ENCODE peak calls at places on chromosome 15, in ten cellular contexts. G is GM12865, X is omental fat pad, S is breast epithelium, D is endothelial cell, N is A549, P is neural crest cell, B is AG10803, O is fibroblast of lung, U is kidney epithelial cell. H is an unnamed sample.

GRCh38 chr15:40028853-40029252 is 10.1 kb downstream of the SRP14 start:
- DNase-seq in G (no peak), X (no peak), S (no peak), D (no peak), N (no peak), P (no peak), B (no peak), O (no peak), U (no peak), H (no peak)

GRCh38 chr15:99732268-99732641 is 982 bp downstream of the LYSMD4 start:
- DNase-seq in G (peak), X (no peak), S (no peak), D (no peak), N (no peak), P (no peak), B (peak), O (peak), U (no peak), H (no peak)

GRCh38 chr15:65363766-65364165 is 14.0 kb downstream of the IGDCC3 start:
- DNase-seq in G (no peak), X (no peak), S (no peak), D (no peak), N (no peak), P (no peak), B (no peak), O (no peak), U (no peak), H (no peak)

GRCh38 chr15:67173015-67173414 is 81.4 kb downstream of the AAGAB start:
- DNase-seq in G (no peak), X (no peak), S (no peak), D (no peak), N (no peak), P (no peak), B (no peak), O (no peak), U (no peak), H (no peak)

GRCh38 chr15:35743320-35743719 is 197.4 kb upstream of the DPH6 start:
- DNase-seq in G (no peak), X (no peak), S (no peak), D (no peak), N (no peak), P (no peak), B (no peak), O (no peak), U (no peak), H (no peak)

GRCh38 chr15:66488525-66488924 is 9.0 kb downstream of the SNAPC5 start:
- DNase-seq in G (no peak), X (no peak), S (no peak), D (no peak), N (no peak), P (no peak), B (no peak), O (no peak), U (no peak), H (no peak)

GRCh38 chr15:38460543-38460942 is 6.6 kb downstream of the FAM98B start:
- DNase-seq in G (no peak), X (no peak), S (no peak), D (no peak), N (no peak), P (no peak), B (no peak), O (no peak), U (no peak), H (no peak)

GRCh38 chr15:34628577-34629152 is 45.2 kb upstream of the GOLGA8B start:
- DNase-seq in G (no peak), X (no peak), S (no peak), D (no peak), N (peak), P (no peak), B (no peak), O (peak), U (no peak), H (no peak)

GRCh38 chr15:65377976-65378366 is at the start of gene IGDCC3:
- DNase-seq in G (no peak), X (no peak), S (no peak), D (peak), N (no peak), P (peak), B (no peak), O (peak), U (no peak), H (no peak)

GRCh38 chr15:28082891-28083688 is 16.0 kb downstream of the OCA2 start:
- DNase-seq in G (no peak), X (no peak), S (no peak), D (no peak), N (no peak), P (no peak), B (no peak), O (no peak), U (no peak), H (no peak)

GRCh38 chr15:88036154-88036839 is 220.2 kb downstream of the NTRK3 start:
- DNase-seq in G (no peak), X (no peak), S (no peak), D (peak), N (no peak), P (no peak), B (no peak), O (no peak), U (no peak), H (no peak)

GRCh38 chr15:72281713-72282112 is 9.4 kb upstream of the PARP6 start:
- DNase-seq in G (peak), X (no peak), S (no peak), D (no peak), N (no peak), P (no peak), B (no peak), O (no peak), U (no peak), H (no peak)

GRCh38 chr15:60442763-60443162 is 36.2 kb downstream of the ICE2 start:
- DNase-seq in G (no peak), X (no peak), S (no peak), D (no peak), N (no peak), P (no peak), B (peak), O (no peak), U (no peak), H (no peak)

GRCh38 chr15:48395532-48396011 is 64.3 kb downstream of the DUT start:
- DNase-seq in G (no peak), X (no peak), S (no peak), D (no peak), N (no peak), P (no peak), B (peak), O (peak), U (no peak), H (no peak)

GRCh38 chr15:72796515-72797337 is 13.2 kb upstream of the ADPGK start:
- DNase-seq in G (peak), X (no peak), S (no peak), D (peak), N (peak), P (peak), B (peak), O (peak), U (no peak), H (peak)

GRCh38 chr15:71121442-71121841 is 6.2 kb downstream of the THSD4 start:
- DNase-seq in G (no peak), X (no peak), S (no peak), D (no peak), N (no peak), P (no peak), B (no peak), O (no peak), U (no peak), H (no peak)

GRCh38 chr15:69027976-69028518 is 13.6 kb downstream of the NOX5 start:
- DNase-seq in G (no peak), X (no peak), S (no peak), D (no peak), N (no peak), P (no peak), B (no peak), O (no peak), U (no peak), H (no peak)

GRCh38 chr15:39448409-39448808 is 132.5 kb upstream of the THBS1 start:
- DNase-seq in G (no peak), X (no peak), S (no peak), D (no peak), N (no peak), P (no peak), B (no peak), O (no peak), U (no peak), H (no peak)

GRCh38 chr15:42048080-42048820 is 27.4 kb upstream of the PLA2G4E start:
- DNase-seq in G (no peak), X (no peak), S (no peak), D (no peak), N (no peak), P (no peak), B (no peak), O (no peak), U (no peak), H (no peak)

GRCh38 chr15:66912001-66912400 is 153.4 kb upstream of the SMAD3 start:
- DNase-seq in G (peak), X (no peak), S (no peak), D (no peak), N (no peak), P (no peak), B (no peak), O (no peak), U (no peak), H (no peak)

GRCh38 chr15:42705336-42705735 is 31.6 kb downstream of the CDAN1 start:
- DNase-seq in G (no peak), X (no peak), S (no peak), D (no peak), N (no peak), P (no peak), B (no peak), O (no peak), U (no peak), H (no peak)

GRCh38 chr15:101534376-101534970 is 45.0 kb upstream of the PCSK6 start:
- DNase-seq in G (no peak), X (no peak), S (no peak), D (no peak), N (no peak), P (no peak), B (no peak), O (no peak), U (no peak), H (no peak)

GRCh38 chr15:61099030-61099800 is 129.9 kb downstream of the RORA start:
- DNase-seq in G (no peak), X (no peak), S (no peak), D (no peak), N (no peak), P (no peak), B (peak), O (no peak), U (no peak), H (no peak)

GRCh38 chr15:66027268-66027806 is 158.0 kb downstream of the RAB11A start:
- DNase-seq in G (no peak), X (no peak), S (no peak), D (no peak), N (peak), P (no peak), B (no peak), O (peak), U (peak), H (no peak)

GRCh38 chr15:75720787-75721461 is 8.3 kb upstream of the CSPG4 start:
- DNase-seq in G (peak), X (peak), S (no peak), D (no peak), N (peak), P (no peak), B (no peak), O (no peak), U (no peak), H (peak)

GRCh38 chr15:67079361-67079760 is 14.0 kb downstream of the SMAD3 start:
- DNase-seq in G (no peak), X (no peak), S (no peak), D (no peak), N (no peak), P (no peak), B (no peak), O (no peak), U (no peak), H (no peak)

GRCh38 chr15:79932447-79932846 is 35.6 kb upstream of the MTHFS start:
- DNase-seq in G (no peak), X (no peak), S (no peak), D (no peak), N (no peak), P (no peak), B (no peak), O (no peak), U (no peak), H (no peak)

GRCh38 chr15:82043130-82043673 is 2.6 kb downstream of the MEX3B start:
- DNase-seq in G (no peak), X (no peak), S (no peak), D (no peak), N (no peak), P (no peak), B (no peak), O (no peak), U (no peak), H (no peak)

GRCh38 chr15:40320931-40321371 is 2.5 kb upstream of the INAFM2 start:
- DNase-seq in G (peak), X (no peak), S (no peak), D (no peak), N (peak), P (no peak), B (peak), O (peak), U (no peak), H (peak)

GRCh38 chr15:57762302-57762701 is 55.8 kb downstream of the POLR2M start:
- DNase-seq in G (no peak), X (no peak), S (no peak), D (no peak), N (no peak), P (no peak), B (no peak), O (no peak), U (no peak), H (no peak)

GRCh38 chr15:98268163-98268562 is 307.7 kb downstream of the ARRDC4 start:
- DNase-seq in G (no peak), X (no peak), S (no peak), D (no peak), N (no peak), P (no peak), B (no peak), O (no peak), U (no peak), H (no peak)

GRCh38 chr15:98276018-98276417 is 315.5 kb downstream of the ARRDC4 start:
- DNase-seq in G (no peak), X (no peak), S (no peak), D (no peak), N (no peak), P (no peak), B (no peak), O (no peak), U (no peak), H (no peak)

GRCh38 chr15:98277602-98278001 is 317.1 kb downstream of the ARRDC4 start:
- DNase-seq in G (no peak), X (no peak), S (no peak), D (no peak), N (no peak), P (no peak), B (no peak), O (no peak), U (no peak), H (no peak)

DNA sequence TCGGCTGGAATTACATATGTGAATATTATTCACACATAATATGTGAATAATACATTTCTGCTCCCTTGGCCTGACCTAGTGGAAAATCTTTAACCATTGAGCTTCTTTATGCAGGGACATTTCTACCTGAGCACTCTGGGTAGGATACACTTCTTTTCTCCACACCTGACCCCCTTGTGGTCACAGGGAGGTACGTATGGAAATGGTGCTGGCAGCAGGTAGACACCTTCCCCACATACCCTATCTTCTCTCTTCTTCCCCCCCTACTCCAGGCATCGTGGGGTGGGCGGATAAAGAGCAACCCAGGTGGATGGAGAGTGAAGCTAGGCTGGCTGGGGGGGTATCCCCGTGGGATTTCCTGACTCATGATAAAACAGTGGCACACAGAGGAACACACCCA is 312.1 kb downstream of the ARRDC4 start:
- DNase-seq in G (no peak), X (no peak), S (no peak), D (no peak), N (no peak), P (no peak), B (no peak), O (no peak), U (no peak), H (no peak)
- TF ChIP-seq CTCF in G (no peak), X (no peak), S (no peak), D (peak), N (no peak), P (no peak), B (no peak), O (no peak), U (no peak), H (no peak)

GRCh38 chr15:31391687-31392671 is 65.3 kb downstream of the KLF13 start:
- DNase-seq in G (peak), X (peak), S (no peak), D (peak), N (peak), P (peak), B (peak), O (peak), U (peak), H (no peak)

GRCh38 chr15:31390029-31390428 is 63.4 kb downstream of the KLF13 start:
- DNase-seq in G (no peak), X (no peak), S (no peak), D (no peak), N (no peak), P (no peak), B (no peak), O (no peak), U (no peak), H (no peak)

GRCh38 chr15:31393441-31394091 is 66.9 kb downstream of the KLF13 start:
- DNase-seq in G (no peak), X (no peak), S (no peak), D (no peak), N (no peak), P (no peak), B (no peak), O (no peak), U (no peak), H (no peak)

GRCh38 chr15:31390777-31391486 is 64.3 kb downstream of the KLF13 start:
- DNase-seq in G (no peak), X (no peak), S (no peak), D (no peak), N (no peak), P (no peak), B (no peak), O (no peak), U (no peak), H (no peak)

DNA sequence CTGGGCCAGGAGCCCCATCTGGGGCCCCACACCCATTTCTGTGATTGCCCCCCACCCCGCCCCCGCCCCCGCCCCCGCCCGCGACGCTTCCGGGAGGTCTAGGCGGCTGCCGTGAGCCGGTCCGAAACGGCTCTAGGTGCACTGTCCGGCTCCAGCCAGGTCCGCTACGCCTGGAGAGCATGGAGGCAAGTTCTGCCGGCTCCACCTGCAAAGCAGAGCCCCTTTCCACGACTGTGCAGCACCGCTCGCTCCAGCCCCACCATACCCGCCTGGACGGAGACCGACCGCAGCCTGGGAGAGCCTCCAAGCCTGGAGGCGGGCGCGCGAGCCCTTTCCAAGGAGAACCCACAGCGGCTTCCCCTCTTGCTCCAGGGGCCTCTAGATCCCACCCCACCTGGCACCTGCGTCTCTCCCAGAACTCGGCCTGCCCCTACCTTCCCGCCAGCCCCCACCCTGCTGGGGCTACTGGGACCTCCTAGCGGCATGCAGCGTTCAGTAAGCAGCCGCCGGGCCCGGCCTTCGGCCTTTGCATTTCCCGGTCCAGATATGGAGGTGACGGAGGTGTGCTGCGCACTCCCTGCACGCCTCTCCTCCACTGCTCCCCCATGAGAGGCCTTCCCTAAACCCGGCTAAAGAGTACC is 66.2 kb downstream of the KLF13 start:
- DNase-seq in G (no peak), X (no peak), S (no peak), D (no peak), N (no peak), P (peak), B (no peak), O (no peak), U (no peak), H (no peak)
- TF ChIP-seq CTCF in G (no peak), X (no peak), S (no peak), D (no peak), N (no peak), P (no peak), B (no peak), O (no peak), U (no peak), H (no peak)

GRCh38 chr15:94230886-94231727 is at the start of gene MCTP2:
- DNase-seq in G (peak), X (peak), S (peak), D (peak), N (peak), P (peak), B (peak), O (peak), U (peak), H (no peak)
- TF ChIP-seq CTCF in G (no peak), X (no peak), S (no peak), D (no peak), N (no peak), P (no peak), B (peak), O (no peak), U (peak), H (no peak)

DNA sequence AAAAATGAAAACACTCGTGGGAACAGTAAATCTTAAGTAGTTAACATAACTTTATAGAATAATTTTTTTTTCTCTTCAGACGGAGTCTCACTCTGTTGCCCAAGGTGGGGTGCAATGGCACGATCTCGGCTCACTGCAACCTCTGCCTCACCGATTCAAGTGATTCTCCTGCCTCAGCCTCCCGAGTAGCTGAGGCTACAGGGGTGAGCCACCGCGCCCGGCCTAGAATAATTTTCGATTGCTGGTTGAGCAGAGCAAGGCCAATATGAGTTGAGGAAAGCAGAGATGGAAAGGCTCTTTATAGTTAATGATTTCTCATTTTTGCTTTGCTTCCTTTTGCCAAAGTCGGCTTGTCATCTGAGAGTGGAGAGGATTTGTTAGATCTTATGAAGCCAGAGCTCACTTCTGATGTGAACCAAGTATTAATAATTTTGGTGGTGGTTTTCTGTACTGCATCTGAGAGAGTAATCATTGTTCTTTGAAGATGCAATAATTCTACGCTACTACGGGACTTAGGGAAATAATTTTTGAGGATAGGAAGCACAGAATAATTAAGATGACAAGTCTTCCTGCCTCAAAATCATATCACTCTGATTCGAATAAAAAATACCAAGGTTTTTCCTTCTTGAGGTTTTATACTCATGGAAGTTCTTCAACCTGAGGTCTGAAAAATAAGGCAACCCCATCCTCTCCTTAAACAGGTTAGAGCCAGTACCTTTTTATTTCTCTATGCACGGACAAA is 1.5 kb upstream of the GOLM2 start:
- DNase-seq in G (no peak), X (no peak), S (no peak), D (no peak), N (no peak), P (no peak), B (no peak), O (peak), U (no peak), H (no peak)
- TF ChIP-seq CTCF in G (no peak), X (no peak), S (peak), D (peak), N (no peak), P (peak), B (peak), O (no peak), U (peak), H (no peak)

DNA sequence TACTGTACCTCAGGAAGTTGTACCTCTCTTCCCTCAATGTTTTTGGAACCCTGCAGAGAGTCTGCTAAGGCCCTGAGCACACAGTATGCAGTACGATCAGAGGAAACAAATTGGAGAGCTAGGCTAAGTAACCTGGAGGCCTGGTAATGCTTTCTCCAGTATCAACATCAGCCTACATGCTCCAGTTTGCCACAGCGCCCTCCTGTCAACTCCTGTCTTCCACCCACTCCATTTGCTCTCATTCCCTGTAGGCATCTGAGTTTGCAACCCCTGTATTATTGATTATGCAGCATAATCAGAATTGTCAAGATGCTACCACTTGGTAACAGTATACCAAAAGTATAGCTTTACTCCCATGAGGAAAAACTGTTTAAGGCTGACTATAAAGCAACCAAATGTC is 14.4 kb downstream of the POLG start:
- DNase-seq in G (no peak), X (no peak), S (no peak), D (no peak), N (no peak), P (no peak), B (no peak), O (no peak), U (no peak), H (no peak)
- TF ChIP-seq CTCF in G (no peak), X (no peak), S (no peak), D (no peak), N (no peak), P (no peak), B (no peak), O (no peak), U (no peak), H (no peak)

GRCh38 chr15:22838292-22839042 is at the start of gene NIPA2:
- DNase-seq in G (peak), X (peak), S (peak), D (peak), N (peak), P (peak), B (peak), O (peak), U (peak), H (peak)
- TF ChIP-seq CTCF in G (no peak), X (no peak), S (peak), D (no peak), N (no peak), P (peak), B (peak), O (no peak), U (peak), H (no peak)

GRCh38 chr15:52256366-52256765 is 39.2 kb downstream of the MYO5C start:
- DNase-seq in G (peak), X (peak), S (peak), D (peak), N (peak), P (peak), B (peak), O (peak), U (peak), H (peak)
- TF ChIP-seq CTCF in G (peak), X (peak), S (peak), D (peak), N (peak), P (peak), B (peak), O (peak), U (peak), H (peak)

H was measured in D721Med.